ENCODE peak calls at places on chromosomes 3 and 15, in five cellular contexts. One of them, this sample, is unnamed.

GRCh38 chr3:49567406-49567805 is 13.1 kb downstream of the BSN start:
- DNase-seq in SK-N-SH: no peak
- DNase-seq in cardiac fibroblast: no peak
- DNase-seq in adrenal gland: no peak
- DNase-seq in lung: no peak
- DNase-seq in this sample: no peak

GRCh38 chr3:126167550-126167949 is 12.8 kb downstream of the ALDH1L1 start:
- DNase-seq in adrenal gland: no peak
- DNase-seq in cardiac fibroblast: no peak
- DNase-seq in lung: no peak
- DNase-seq in SK-N-SH: no peak
- DNase-seq in this sample: no peak

GRCh38 chr3:99246010-99246654 is 344.6 kb upstream of the DCBLD2 start:
- DNase-seq in cardiac fibroblast: peak
- DNase-seq in adrenal gland: no peak
- DNase-seq in SK-N-SH: no peak
- DNase-seq in lung: no peak
- DNase-seq in this sample: no peak

GRCh38 chr3:165217739-165218138 is 21.6 kb upstream of the SLITRK3 start:
- DNase-seq in adrenal gland: no peak
- DNase-seq in SK-N-SH: no peak
- DNase-seq in lung: no peak
- DNase-seq in cardiac fibroblast: no peak
- DNase-seq in this sample: no peak

GRCh38 chr3:150411106-150411460 is 3.0 kb downstream of the TSC22D2 start:
- DNase-seq in lung: no peak
- DNase-seq in cardiac fibroblast: no peak
- DNase-seq in adrenal gland: no peak
- DNase-seq in SK-N-SH: no peak
- DNase-seq in this sample: no peak

GRCh38 chr15:91471410-91471993 is 371.4 kb downstream of the SV2B start:
- DNase-seq in lung: no peak
- DNase-seq in cardiac fibroblast: peak
- DNase-seq in adrenal gland: no peak
- DNase-seq in SK-N-SH: no peak
- DNase-seq in this sample: no peak

GRCh38 chr15:83449928-83450501 is 2.9 kb downstream of the SH3GL3 start:
- DNase-seq in lung: no peak
- DNase-seq in adrenal gland: no peak
- DNase-seq in SK-N-SH: no peak
- DNase-seq in cardiac fibroblast: peak
- DNase-seq in this sample: no peak

GRCh38 chr3:185470323-185470722 is 28.5 kb downstream of the TMEM41A start:
- DNase-seq in adrenal gland: no peak
- DNase-seq in cardiac fibroblast: no peak
- DNase-seq in lung: no peak
- DNase-seq in SK-N-SH: no peak
- DNase-seq in this sample: no peak

GRCh38 chr3:33144433-33144832 is 30.6 kb downstream of the CRTAP start:
- DNase-seq in cardiac fibroblast: no peak
- DNase-seq in SK-N-SH: no peak
- DNase-seq in adrenal gland: no peak
- DNase-seq in lung: no peak
- DNase-seq in this sample: peak

GRCh38 chr3:70086336-70086735 is 86.8 kb downstream of the SAMMSON start:
- DNase-seq in adrenal gland: no peak
- DNase-seq in lung: no peak
- DNase-seq in cardiac fibroblast: no peak
- DNase-seq in SK-N-SH: no peak
- DNase-seq in this sample: no peak

GRCh38 chr3:173913985-173914421 is 516.5 kb downstream of the NLGN1 start:
- DNase-seq in SK-N-SH: no peak
- DNase-seq in adrenal gland: no peak
- DNase-seq in cardiac fibroblast: no peak
- DNase-seq in lung: no peak
- DNase-seq in this sample: no peak

GRCh38 chr15:71790081-71790480 is 20.3 kb upstream of the NR2E3 start:
- DNase-seq in cardiac fibroblast: peak
- DNase-seq in adrenal gland: no peak
- DNase-seq in lung: no peak
- DNase-seq in SK-N-SH: no peak
- DNase-seq in this sample: no peak

GRCh38 chr3:64518950-64519349 is 168.8 kb downstream of the ADAMTS9 start:
- DNase-seq in cardiac fibroblast: peak
- DNase-seq in lung: no peak
- DNase-seq in adrenal gland: no peak
- DNase-seq in SK-N-SH: no peak
- DNase-seq in this sample: no peak

GRCh38 chr3:23720885-23721284 is 84.9 kb upstream of the UBE2E1 start:
- DNase-seq in cardiac fibroblast: no peak
- DNase-seq in lung: no peak
- DNase-seq in adrenal gland: no peak
- DNase-seq in SK-N-SH: no peak
- DNase-seq in this sample: no peak

GRCh38 chr15:101107625-101108457 is 144.0 kb downstream of the CHSY1 start:
- DNase-seq in cardiac fibroblast: no peak
- DNase-seq in lung: no peak
- DNase-seq in SK-N-SH: no peak
- DNase-seq in adrenal gland: no peak
- DNase-seq in this sample: no peak

GRCh38 chr3:113231391-113231790 is 20.0 kb downstream of the BOC start:
- DNase-seq in cardiac fibroblast: peak
- DNase-seq in SK-N-SH: no peak
- DNase-seq in adrenal gland: no peak
- DNase-seq in lung: no peak
- DNase-seq in this sample: no peak

GRCh38 chr15:92068121-92068520 is 214.6 kb downstream of the SLCO3A1 start:
- DNase-seq in adrenal gland: no peak
- DNase-seq in SK-N-SH: no peak
- DNase-seq in lung: no peak
- DNase-seq in cardiac fibroblast: no peak
- DNase-seq in this sample: no peak

GRCh38 chr15:62165029-62165792 is at the start of gene C2CD4B:
- DNase-seq in adrenal gland: peak
- DNase-seq in lung: peak
- DNase-seq in cardiac fibroblast: peak
- DNase-seq in SK-N-SH: peak
- DNase-seq in this sample: peak

GRCh38 chr3:153291052-153291689 is 129.1 kb downstream of the RAP2B start:
- DNase-seq in cardiac fibroblast: peak
- DNase-seq in SK-N-SH: peak
- DNase-seq in lung: no peak
- DNase-seq in adrenal gland: no peak
- DNase-seq in this sample: peak

GRCh38 chr15:66404532-66404931 is 17.8 kb downstream of the MAP2K1 start:
- DNase-seq in lung: no peak
- DNase-seq in SK-N-SH: no peak
- DNase-seq in cardiac fibroblast: no peak
- DNase-seq in adrenal gland: no peak
- DNase-seq in this sample: no peak

GRCh38 chr3:23950303-23950702 is 5.2 kb downstream of the NR1D2 start:
- DNase-seq in SK-N-SH: no peak
- DNase-seq in adrenal gland: no peak
- DNase-seq in cardiac fibroblast: no peak
- DNase-seq in lung: no peak
- DNase-seq in this sample: no peak

GRCh38 chr15:22949074-22949547 is 31.1 kb downstream of the CYFIP1 start:
- DNase-seq in adrenal gland: no peak
- DNase-seq in lung: no peak
- DNase-seq in cardiac fibroblast: peak
- DNase-seq in SK-N-SH: peak
- DNase-seq in this sample: no peak

GRCh38 chr3:105511031-105511430 is 144.3 kb downstream of the ALCAM start:
- DNase-seq in adrenal gland: no peak
- DNase-seq in SK-N-SH: no peak
- DNase-seq in lung: no peak
- DNase-seq in cardiac fibroblast: peak
- DNase-seq in this sample: no peak

GRCh38 chr3:71207632-71208031 is 375.9 kb downstream of the FOXP1 start:
- DNase-seq in adrenal gland: no peak
- DNase-seq in SK-N-SH: no peak
- DNase-seq in cardiac fibroblast: no peak
- DNase-seq in lung: no peak
- DNase-seq in this sample: no peak

GRCh38 chr3:66593978-66594377 is 93.2 kb upstream of the LRIG1 start:
- DNase-seq in lung: no peak
- DNase-seq in cardiac fibroblast: peak
- DNase-seq in SK-N-SH: no peak
- DNase-seq in adrenal gland: no peak
- DNase-seq in this sample: no peak

GRCh38 chr3:196650740-196651311 is 11.3 kb downstream of the NRROS start:
- DNase-seq in adrenal gland: peak
- DNase-seq in cardiac fibroblast: peak
- DNase-seq in lung: peak
- DNase-seq in SK-N-SH: peak
- DNase-seq in this sample: no peak

GRCh38 chr15:90205050-90205848 is 4.1 kb downstream of the SEMA4B start:
- DNase-seq in adrenal gland: no peak
- DNase-seq in cardiac fibroblast: no peak
- DNase-seq in SK-N-SH: peak
- DNase-seq in lung: no peak
- DNase-seq in this sample: peak

GRCh38 chr3:5426094-5426883 is 238.8 kb downstream of the EDEM1 start:
- DNase-seq in cardiac fibroblast: peak
- DNase-seq in SK-N-SH: peak
- DNase-seq in lung: peak
- DNase-seq in adrenal gland: peak
- DNase-seq in this sample: peak

GRCh38 chr3:164479978-164480377 is 598.3 kb downstream of the SI start:
- DNase-seq in SK-N-SH: no peak
- DNase-seq in lung: no peak
- DNase-seq in cardiac fibroblast: no peak
- DNase-seq in adrenal gland: no peak
- DNase-seq in this sample: no peak

GRCh38 chr3:135752851-135753250 is 212.7 kb upstream of the PPP2R3A start:
- DNase-seq in SK-N-SH: no peak
- DNase-seq in adrenal gland: no peak
- DNase-seq in lung: no peak
- DNase-seq in cardiac fibroblast: no peak
- DNase-seq in this sample: no peak

GRCh38 chr3:171788546-171789351 is 21.5 kb downstream of the PLD1 start:
- DNase-seq in lung: no peak
- DNase-seq in adrenal gland: no peak
- DNase-seq in cardiac fibroblast: peak
- DNase-seq in SK-N-SH: no peak
- DNase-seq in this sample: no peak

GRCh38 chr15:34436956-34437442 is 609 bp downstream of the GOLGA8A start:
- DNase-seq in adrenal gland: no peak
- DNase-seq in SK-N-SH: peak
- DNase-seq in cardiac fibroblast: peak
- DNase-seq in lung: no peak
- DNase-seq in this sample: peak

GRCh38 chr3:57661404-57661803 is 31.5 kb downstream of the DENND6A start:
- DNase-seq in adrenal gland: no peak
- DNase-seq in SK-N-SH: no peak
- DNase-seq in lung: no peak
- DNase-seq in cardiac fibroblast: peak
- DNase-seq in this sample: no peak

DNA sequence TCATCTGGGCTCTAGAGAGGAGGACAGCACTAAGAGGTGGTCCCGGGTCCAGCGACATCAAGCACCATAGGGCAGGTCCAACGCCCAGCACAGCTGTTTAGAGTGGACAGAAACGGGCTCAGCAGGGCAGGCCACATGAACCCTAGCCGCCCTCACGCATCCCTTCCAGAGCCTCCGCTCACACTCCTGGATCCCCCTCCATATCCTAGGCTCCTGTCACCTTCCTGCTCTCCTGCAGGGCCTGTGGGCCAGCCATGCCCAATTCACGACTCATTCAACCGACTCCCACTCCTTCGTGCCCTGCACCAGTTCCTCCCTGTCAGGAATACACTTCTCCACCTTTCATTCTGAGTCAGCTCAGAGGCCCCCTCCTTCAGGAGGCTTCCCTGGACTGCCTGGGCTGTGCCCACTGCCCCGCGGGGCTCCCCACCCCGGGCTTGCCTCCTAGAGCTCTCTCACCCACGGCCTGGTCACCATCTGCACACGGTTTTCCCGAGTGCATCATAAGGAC is 90.2 kb downstream of the LINGO1 start:
- DNase-seq in adrenal gland: no peak
- DNase-seq in lung: no peak
- DNase-seq in cardiac fibroblast: peak
- DNase-seq in SK-N-SH: no peak
- DNase-seq in this sample: no peak
- H3K4me3 ChIP-seq in adrenal gland: peak
- H3K4me3 ChIP-seq in lung: no peak
- H3K4me3 ChIP-seq in cardiac fibroblast: no peak
- H3K4me3 ChIP-seq in SK-N-SH: no peak
- H3K4me3 ChIP-seq in this sample: no peak

DNA sequence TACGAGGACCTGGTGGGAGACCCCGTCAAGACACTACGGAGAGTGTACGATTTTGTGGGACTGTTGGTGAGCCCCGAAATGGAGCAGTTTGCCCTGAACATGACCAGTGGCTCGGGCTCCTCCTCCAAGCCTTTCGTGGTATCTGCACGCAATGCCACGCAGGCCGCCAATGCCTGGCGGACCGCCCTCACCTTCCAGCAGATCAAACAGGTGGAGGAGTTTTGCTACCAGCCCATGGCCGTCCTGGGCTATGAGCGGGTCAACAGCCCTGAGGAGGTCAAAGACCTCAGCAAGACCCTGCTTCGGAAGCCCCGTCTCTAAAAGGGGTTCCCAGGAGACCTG is 2.5 kb downstream of the CHST2 start:
- DNase-seq in lung: no peak
- DNase-seq in SK-N-SH: no peak
- DNase-seq in cardiac fibroblast: no peak
- DNase-seq in adrenal gland: no peak
- DNase-seq in this sample: no peak
- H3K4me3 ChIP-seq in lung: no peak
- H3K4me3 ChIP-seq in SK-N-SH: no peak
- H3K4me3 ChIP-seq in cardiac fibroblast: no peak
- H3K4me3 ChIP-seq in adrenal gland: no peak
- H3K4me3 ChIP-seq in this sample: no peak

GRCh38 chr3:127438371-127438770 is 150.5 kb upstream of the PRR20G start:
- DNase-seq in cardiac fibroblast: no peak
- DNase-seq in SK-N-SH: no peak
- DNase-seq in lung: no peak
- DNase-seq in adrenal gland: no peak
- DNase-seq in this sample: no peak
- H3K4me3 ChIP-seq in cardiac fibroblast: no peak
- H3K4me3 ChIP-seq in SK-N-SH: no peak
- H3K4me3 ChIP-seq in lung: no peak
- H3K4me3 ChIP-seq in adrenal gland: no peak
- H3K4me3 ChIP-seq in this sample: no peak

DNA sequence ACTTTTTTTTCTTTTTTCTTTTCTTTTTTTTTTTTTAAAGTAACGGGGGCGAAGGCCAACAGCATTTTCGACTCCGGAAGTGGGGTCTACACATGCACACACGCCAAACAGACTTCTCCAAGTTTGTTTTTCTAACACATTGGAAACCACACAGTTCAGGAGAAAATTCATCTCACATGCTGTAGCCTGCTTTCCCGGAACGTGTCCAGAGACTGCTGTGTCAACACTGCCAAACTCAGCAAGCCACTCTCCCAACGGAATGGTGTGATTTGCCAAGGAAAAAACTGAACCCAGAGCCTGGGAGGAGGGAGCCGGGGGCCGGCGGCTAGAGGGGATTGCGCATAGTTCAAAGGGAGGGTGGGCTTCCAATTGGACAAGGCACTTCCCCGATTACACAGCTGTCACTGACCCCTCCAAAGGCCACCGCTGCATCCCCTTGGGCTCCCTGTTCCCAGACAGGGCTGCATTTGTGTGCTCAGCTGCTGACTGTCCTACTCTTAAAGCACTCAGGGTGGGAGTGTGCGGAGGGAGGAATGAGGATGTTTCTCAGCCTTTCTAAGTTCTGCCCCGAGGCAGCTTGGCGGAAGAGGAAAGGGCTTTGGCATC is 256.1 kb downstream of the ZNF621 start:
- DNase-seq in cardiac fibroblast: peak
- DNase-seq in SK-N-SH: no peak
- DNase-seq in adrenal gland: no peak
- DNase-seq in lung: no peak
- DNase-seq in this sample: no peak
- H3K4me3 ChIP-seq in cardiac fibroblast: no peak
- H3K4me3 ChIP-seq in SK-N-SH: no peak
- H3K4me3 ChIP-seq in adrenal gland: no peak
- H3K4me3 ChIP-seq in lung: no peak
- H3K4me3 ChIP-seq in this sample: no peak